ENCODE peak calls at places on chromosomes 13 and 19, in eight cellular contexts. L, U, K, Y, Z, S, R and W are unnamed samples.

GRCh38 chr19:46818812-46819211 is 30.4 kb upstream of the SLC1A5 start:
- DNase-seq in L (no peak), U (no peak), K (peak), Y (no peak), Z (no peak), S (peak), R (no peak), W (no peak)

GRCh38 chr13:101691326-101691725 is 238.9 kb downstream of the ITGBL1 start:
- DNase-seq in L (no peak), U (no peak), K (no peak), Y (no peak), Z (no peak), S (no peak), R (no peak), W (no peak)

GRCh38 chr19:8111376-8111775 is 38.0 kb downstream of the FBN3 start:
- DNase-seq in L (no peak), U (no peak), K (no peak), Y (no peak), Z (no peak), S (no peak), R (no peak), W (no peak)

GRCh38 chr13:76991432-76991795 is 467 bp upstream of the CLN5 start:
- DNase-seq in L (peak), U (no peak), K (peak), Y (no peak), Z (peak), S (peak), R (no peak), W (peak)

GRCh38 chr13:110506859-110507566 is 54.5 kb downstream of the RAB20 start:
- DNase-seq in L (no peak), U (no peak), K (peak), Y (no peak), Z (no peak), S (peak), R (no peak), W (no peak)

GRCh38 chr19:47310819-47311218 is 1.2 kb downstream of the C5AR1 start:
- DNase-seq in L (no peak), U (no peak), K (no peak), Y (no peak), Z (no peak), S (no peak), R (no peak), W (no peak)

GRCh38 chr13:80296638-80297037 is 44.3 kb downstream of the SPRY2 start:
- DNase-seq in L (no peak), U (no peak), K (no peak), Y (no peak), Z (no peak), S (no peak), R (no peak), W (no peak)

GRCh38 chr19:31625056-31625455 is 275.8 kb upstream of the TSHZ3 start:
- DNase-seq in L (no peak), U (no peak), K (no peak), Y (no peak), Z (no peak), S (no peak), R (no peak), W (no peak)

GRCh38 chr19:15239337-15239949 is 7.2 kb upstream of the EPHX3 start:
- DNase-seq in L (no peak), U (no peak), K (no peak), Y (no peak), Z (no peak), S (no peak), R (no peak), W (no peak)

GRCh38 chr19:3471954-3472655 is 8.2 kb downstream of the SMIM24 start:
- DNase-seq in L (peak), U (no peak), K (peak), Y (peak), Z (no peak), S (no peak), R (peak), W (no peak)

GRCh38 chr13:33233547-33233946 is 52.0 kb downstream of the STARD13 start:
- DNase-seq in L (no peak), U (no peak), K (no peak), Y (no peak), Z (no peak), S (no peak), R (no peak), W (no peak)

GRCh38 chr19:5534787-5535586 is 32.8 kb downstream of the TINCR start:
- DNase-seq in L (no peak), U (no peak), K (peak), Y (peak), Z (no peak), S (no peak), R (peak), W (no peak)

GRCh38 chr13:112115403-112116091 is 48.6 kb downstream of the SOX1 start:
- DNase-seq in L (no peak), U (no peak), K (no peak), Y (no peak), Z (no peak), S (no peak), R (no peak), W (no peak)

GRCh38 chr19:1904385-1905070 is 671 bp upstream of the ADAT3 start:
- DNase-seq in L (no peak), U (no peak), K (no peak), Y (peak), Z (peak), S (no peak), R (no peak), W (no peak)

GRCh38 chr13:44969858-44970484 is 19.3 kb downstream of the NUFIP1 start:
- DNase-seq in L (no peak), U (peak), K (peak), Y (peak), Z (no peak), S (peak), R (no peak), W (no peak)

GRCh38 chr13:51698352-51698751 is 105.6 kb downstream of the DHRS12 start:
- DNase-seq in L (no peak), U (no peak), K (no peak), Y (no peak), Z (no peak), S (no peak), R (no peak), W (no peak)

GRCh38 chr13:36862722-36863121 is 43.7 kb downstream of the RFXAP start:
- DNase-seq in L (no peak), U (no peak), K (no peak), Y (no peak), Z (no peak), S (no peak), R (no peak), W (no peak)

GRCh38 chr13:86002921-86003488 is 203.8 kb upstream of the SLITRK6 start:
- DNase-seq in L (no peak), U (no peak), K (no peak), Y (peak), Z (no peak), S (no peak), R (no peak), W (no peak)

GRCh38 chr13:26679411-26679810 is 81.2 kb downstream of the GPR12 start:
- DNase-seq in L (no peak), U (no peak), K (no peak), Y (no peak), Z (no peak), S (peak), R (no peak), W (no peak)

GRCh38 chr13:104586010-104586746 is 1520.0 kb upstream of the SLC10A2 start:
- DNase-seq in L (no peak), U (no peak), K (no peak), Y (no peak), Z (no peak), S (peak), R (no peak), W (no peak)

GRCh38 chr19:41705393-41706174 is 2.8 kb upstream of the CEACAM5 start:
- DNase-seq in L (no peak), U (no peak), K (peak), Y (peak), Z (no peak), S (peak), R (peak), W (no peak)

GRCh38 chr19:19181614-19182013 is 10.3 kb downstream of the BORCS8 start:
- DNase-seq in L (no peak), U (no peak), K (no peak), Y (no peak), Z (no peak), S (no peak), R (no peak), W (no peak)

GRCh38 chr19:43781630-43782310 is 997 bp upstream of the KCNN4 start:
- DNase-seq in L (no peak), U (no peak), K (no peak), Y (no peak), Z (no peak), S (no peak), R (no peak), W (no peak)

GRCh38 chr19:13965377-13965896 is 13.1 kb downstream of the DCAF15 start:
- DNase-seq in L (no peak), U (no peak), K (no peak), Y (no peak), Z (no peak), S (no peak), R (no peak), W (no peak)

GRCh38 chr13:101202590-101202989 is 213.7 kb downstream of the NALCN start:
- DNase-seq in L (no peak), U (no peak), K (no peak), Y (no peak), Z (no peak), S (no peak), R (no peak), W (no peak)

GRCh38 chr13:36673838-36674326 is at the start of gene SERTM1:
- DNase-seq in L (no peak), U (no peak), K (no peak), Y (peak), Z (peak), S (peak), R (no peak), W (no peak)

GRCh38 chr13:66995366-66995663 is 234.8 kb downstream of the PCDH9 start:
- DNase-seq in L (no peak), U (no peak), K (no peak), Y (no peak), Z (no peak), S (no peak), R (no peak), W (no peak)

GRCh38 chr13:99323488-99323887 is 16.3 kb upstream of the GPR183 start:
- DNase-seq in L (no peak), U (no peak), K (no peak), Y (no peak), Z (no peak), S (peak), R (no peak), W (no peak)

GRCh38 chr13:100532836-100533435 is 55.7 kb downstream of the GGACT start:
- DNase-seq in L (no peak), U (no peak), K (no peak), Y (no peak), Z (no peak), S (no peak), R (peak), W (no peak)